ENCODE peak calls at places on chromosomes 6 and 20, in ten cellular contexts. One of them, this sample, is unnamed. For H3K36me3, the result is how much of the 10 kb centered on the place peaks cover.

GRCh38 chr6:87959083-87959482 is 88.6 kb upstream of the SPACA1 start:
- DNase-seq in brain microvascular endothelial cell: no peak
- DNase-seq in upper lobe of left lung: no peak
- DNase-seq in left ventricle myocardium inferior: no peak
- DNase-seq in hepatocyte: no peak
- DNase-seq in lung: no peak
- DNase-seq in CD8-positive, alpha-beta memory T cell: no peak
- DNase-seq in mesenchymal stem cell: no peak
- DNase-seq in heart left ventricle: no peak
- DNase-seq in CD8-positive, alpha-beta T cell: no peak
- DNase-seq in this sample: no peak

GRCh38 chr6:79269877-79270276 is 35.4 kb upstream of the HMGN3 start:
- DNase-seq in CD8-positive, alpha-beta memory T cell: no peak
- DNase-seq in left ventricle myocardium inferior: no peak
- DNase-seq in hepatocyte: peak
- DNase-seq in brain microvascular endothelial cell: peak
- DNase-seq in mesenchymal stem cell: peak
- DNase-seq in CD8-positive, alpha-beta T cell: no peak
- DNase-seq in lung: no peak
- DNase-seq in upper lobe of left lung: no peak
- DNase-seq in heart left ventricle: no peak
- DNase-seq in this sample: no peak

GRCh38 chr6:109094351-109095035 is at the start of gene SESN1:
- DNase-seq in heart left ventricle: peak
- DNase-seq in left ventricle myocardium inferior: peak
- DNase-seq in CD8-positive, alpha-beta T cell: peak
- DNase-seq in brain microvascular endothelial cell: peak
- DNase-seq in hepatocyte: peak
- DNase-seq in CD8-positive, alpha-beta memory T cell: peak
- DNase-seq in upper lobe of left lung: peak
- DNase-seq in lung: peak
- DNase-seq in mesenchymal stem cell: peak
- DNase-seq in this sample: peak

GRCh38 chr6:104788400-104788799 is 71.3 kb downstream of the HACE1 start:
- DNase-seq in brain microvascular endothelial cell: no peak
- DNase-seq in lung: no peak
- DNase-seq in heart left ventricle: no peak
- DNase-seq in mesenchymal stem cell: peak
- DNase-seq in left ventricle myocardium inferior: no peak
- DNase-seq in hepatocyte: no peak
- DNase-seq in CD8-positive, alpha-beta T cell: no peak
- DNase-seq in CD8-positive, alpha-beta memory T cell: no peak
- DNase-seq in upper lobe of left lung: no peak
- DNase-seq in this sample: peak

GRCh38 chr20:14838663-14839650 is 501.5 kb upstream of the FLRT3 start:
- DNase-seq in upper lobe of left lung: no peak
- DNase-seq in lung: no peak
- DNase-seq in hepatocyte: peak
- DNase-seq in heart left ventricle: no peak
- DNase-seq in left ventricle myocardium inferior: no peak
- DNase-seq in CD8-positive, alpha-beta T cell: no peak
- DNase-seq in CD8-positive, alpha-beta memory T cell: no peak
- DNase-seq in brain microvascular endothelial cell: no peak
- DNase-seq in mesenchymal stem cell: no peak
- DNase-seq in this sample: no peak

GRCh38 chr6:157811476-157812173 is 11.4 kb upstream of the SNX9 start:
- DNase-seq in brain microvascular endothelial cell: peak
- DNase-seq in lung: no peak
- DNase-seq in mesenchymal stem cell: no peak
- DNase-seq in CD8-positive, alpha-beta memory T cell: no peak
- DNase-seq in left ventricle myocardium inferior: no peak
- DNase-seq in hepatocyte: no peak
- DNase-seq in heart left ventricle: no peak
- DNase-seq in CD8-positive, alpha-beta T cell: no peak
- DNase-seq in upper lobe of left lung: no peak
- DNase-seq in this sample: no peak

GRCh38 chr6:36856277-36856676 is 17.0 kb upstream of the CPNE5 start:
- DNase-seq in left ventricle myocardium inferior: peak
- DNase-seq in heart left ventricle: peak
- DNase-seq in hepatocyte: no peak
- DNase-seq in CD8-positive, alpha-beta memory T cell: no peak
- DNase-seq in CD8-positive, alpha-beta T cell: no peak
- DNase-seq in mesenchymal stem cell: no peak
- DNase-seq in brain microvascular endothelial cell: no peak
- DNase-seq in upper lobe of left lung: no peak
- DNase-seq in lung: no peak
- DNase-seq in this sample: no peak

GRCh38 chr20:46642265-46642942 is 8.9 kb downstream of the SLC13A3 start:
- DNase-seq in CD8-positive, alpha-beta memory T cell: no peak
- DNase-seq in brain microvascular endothelial cell: no peak
- DNase-seq in upper lobe of left lung: no peak
- DNase-seq in lung: no peak
- DNase-seq in CD8-positive, alpha-beta T cell: no peak
- DNase-seq in hepatocyte: no peak
- DNase-seq in heart left ventricle: peak
- DNase-seq in left ventricle myocardium inferior: no peak
- DNase-seq in mesenchymal stem cell: no peak
- DNase-seq in this sample: no peak

GRCh38 chr6:114785235-114786127 is 442.7 kb upstream of the HS3ST5 start:
- DNase-seq in hepatocyte: no peak
- DNase-seq in CD8-positive, alpha-beta T cell: no peak
- DNase-seq in lung: no peak
- DNase-seq in heart left ventricle: no peak
- DNase-seq in mesenchymal stem cell: no peak
- DNase-seq in brain microvascular endothelial cell: no peak
- DNase-seq in upper lobe of left lung: no peak
- DNase-seq in left ventricle myocardium inferior: no peak
- DNase-seq in CD8-positive, alpha-beta memory T cell: no peak
- DNase-seq in this sample: peak

GRCh38 chr6:81636930-81637568 is 115.4 kb downstream of the TENT5A start:
- DNase-seq in heart left ventricle: no peak
- DNase-seq in CD8-positive, alpha-beta memory T cell: no peak
- DNase-seq in upper lobe of left lung: no peak
- DNase-seq in lung: no peak
- DNase-seq in left ventricle myocardium inferior: no peak
- DNase-seq in hepatocyte: no peak
- DNase-seq in brain microvascular endothelial cell: no peak
- DNase-seq in CD8-positive, alpha-beta T cell: no peak
- DNase-seq in mesenchymal stem cell: no peak
- DNase-seq in this sample: no peak

GRCh38 chr20:46253391-46253790 is 54.9 kb downstream of the CDH22 start:
- DNase-seq in lung: no peak
- DNase-seq in mesenchymal stem cell: no peak
- DNase-seq in upper lobe of left lung: no peak
- DNase-seq in CD8-positive, alpha-beta memory T cell: no peak
- DNase-seq in heart left ventricle: no peak
- DNase-seq in CD8-positive, alpha-beta T cell: no peak
- DNase-seq in hepatocyte: no peak
- DNase-seq in left ventricle myocardium inferior: no peak
- DNase-seq in brain microvascular endothelial cell: no peak
- DNase-seq in this sample: no peak

GRCh38 chr20:47951521-47951951 is 166.3 kb upstream of the SULF2 start:
- DNase-seq in mesenchymal stem cell: peak
- DNase-seq in lung: no peak
- DNase-seq in CD8-positive, alpha-beta memory T cell: no peak
- DNase-seq in brain microvascular endothelial cell: no peak
- DNase-seq in CD8-positive, alpha-beta T cell: no peak
- DNase-seq in left ventricle myocardium inferior: no peak
- DNase-seq in hepatocyte: no peak
- DNase-seq in heart left ventricle: no peak
- DNase-seq in upper lobe of left lung: no peak
- DNase-seq in this sample: no peak

GRCh38 chr20:11581271-11581670 is 336.4 kb upstream of the BTBD3 start:
- DNase-seq in brain microvascular endothelial cell: no peak
- DNase-seq in mesenchymal stem cell: no peak
- DNase-seq in left ventricle myocardium inferior: no peak
- DNase-seq in hepatocyte: no peak
- DNase-seq in heart left ventricle: no peak
- DNase-seq in lung: no peak
- DNase-seq in CD8-positive, alpha-beta memory T cell: no peak
- DNase-seq in upper lobe of left lung: no peak
- DNase-seq in CD8-positive, alpha-beta T cell: no peak
- DNase-seq in this sample: no peak

GRCh38 chr6:100493206-100493888 is 28.6 kb upstream of the SIM1 start:
- DNase-seq in heart left ventricle: no peak
- DNase-seq in CD8-positive, alpha-beta memory T cell: no peak
- DNase-seq in lung: no peak
- DNase-seq in mesenchymal stem cell: no peak
- DNase-seq in hepatocyte: peak
- DNase-seq in brain microvascular endothelial cell: no peak
- DNase-seq in left ventricle myocardium inferior: no peak
- DNase-seq in upper lobe of left lung: no peak
- DNase-seq in CD8-positive, alpha-beta T cell: no peak
- DNase-seq in this sample: no peak

DNA sequence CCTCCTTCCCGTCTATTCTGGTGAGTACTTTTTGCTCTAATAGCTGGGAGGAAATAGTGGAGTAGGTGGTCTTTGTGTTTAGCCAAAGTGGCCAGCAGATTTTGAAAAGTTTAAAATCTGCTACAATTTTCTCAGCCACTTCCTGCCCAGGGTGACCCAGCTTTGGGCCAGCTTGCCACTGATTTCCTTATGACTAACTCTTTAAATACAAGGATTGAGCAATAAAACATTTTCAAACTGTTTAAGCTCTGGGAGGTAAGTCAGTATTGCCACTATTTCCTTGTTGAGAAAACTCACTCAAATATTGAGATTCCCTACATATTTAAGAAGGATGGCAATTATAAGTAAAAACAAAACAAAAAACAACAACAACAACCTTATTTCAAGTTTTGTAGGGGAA is 54.5 kb downstream of the TRMT11 start:
- DNase-seq in hepatocyte: peak
- DNase-seq in mesenchymal stem cell: peak
- DNase-seq in brain microvascular endothelial cell: peak
- DNase-seq in upper lobe of left lung: peak
- DNase-seq in heart left ventricle: no peak
- DNase-seq in CD8-positive, alpha-beta T cell: no peak
- DNase-seq in lung: peak
- DNase-seq in CD8-positive, alpha-beta memory T cell: no peak
- DNase-seq in left ventricle myocardium inferior: no peak
- DNase-seq in this sample: no peak
- H3K36me3 ChIP-seq in hepatocyte: under half
- H3K36me3 ChIP-seq in mesenchymal stem cell: under half
- H3K36me3 ChIP-seq in brain microvascular endothelial cell: under half
- H3K36me3 ChIP-seq in upper lobe of left lung: under half
- H3K36me3 ChIP-seq in heart left ventricle: under half
- H3K36me3 ChIP-seq in CD8-positive, alpha-beta T cell: under half
- H3K36me3 ChIP-seq in lung: under half
- H3K36me3 ChIP-seq in CD8-positive, alpha-beta memory T cell: under half
- H3K36me3 ChIP-seq in left ventricle myocardium inferior: under half
- H3K36me3 ChIP-seq in this sample: under half

GRCh38 chr6:32852844-32853540 is 512 bp downstream of the TAP1 start:
- DNase-seq in left ventricle myocardium inferior: peak
- DNase-seq in upper lobe of left lung: peak
- DNase-seq in CD8-positive, alpha-beta memory T cell: peak
- DNase-seq in hepatocyte: peak
- DNase-seq in lung: peak
- DNase-seq in CD8-positive, alpha-beta T cell: no peak
- DNase-seq in mesenchymal stem cell: peak
- DNase-seq in brain microvascular endothelial cell: peak
- DNase-seq in heart left ventricle: peak
- DNase-seq in this sample: peak

GRCh38 chr6:32849126-32849525 is 4.4 kb downstream of the TAP1 start:
- DNase-seq in hepatocyte: no peak
- DNase-seq in CD8-positive, alpha-beta T cell: no peak
- DNase-seq in mesenchymal stem cell: no peak
- DNase-seq in brain microvascular endothelial cell: no peak
- DNase-seq in lung: no peak
- DNase-seq in CD8-positive, alpha-beta memory T cell: no peak
- DNase-seq in upper lobe of left lung: no peak
- DNase-seq in heart left ventricle: no peak
- DNase-seq in left ventricle myocardium inferior: no peak
- DNase-seq in this sample: no peak

GRCh38 chr6:32852018-32852843 is 1.3 kb downstream of the TAP1 start:
- DNase-seq in brain microvascular endothelial cell: no peak
- DNase-seq in CD8-positive, alpha-beta T cell: no peak
- DNase-seq in mesenchymal stem cell: no peak
- DNase-seq in hepatocyte: no peak
- DNase-seq in left ventricle myocardium inferior: peak
- DNase-seq in lung: no peak
- DNase-seq in heart left ventricle: peak
- DNase-seq in CD8-positive, alpha-beta memory T cell: no peak
- DNase-seq in upper lobe of left lung: peak
- DNase-seq in this sample: no peak

GRCh38 chr6:32853541-32854375 is at the start of the genes PSMB9 and TAP1:
- DNase-seq in lung: peak
- DNase-seq in hepatocyte: peak
- DNase-seq in brain microvascular endothelial cell: peak
- DNase-seq in heart left ventricle: peak
- DNase-seq in CD8-positive, alpha-beta memory T cell: peak
- DNase-seq in mesenchymal stem cell: peak
- DNase-seq in CD8-positive, alpha-beta T cell: peak
- DNase-seq in upper lobe of left lung: peak
- DNase-seq in left ventricle myocardium inferior: peak
- DNase-seq in this sample: peak

GRCh38 chr6:32851025-32851424 is 2.5 kb downstream of the TAP1 start:
- DNase-seq in hepatocyte: no peak
- DNase-seq in CD8-positive, alpha-beta T cell: no peak
- DNase-seq in lung: no peak
- DNase-seq in CD8-positive, alpha-beta memory T cell: no peak
- DNase-seq in brain microvascular endothelial cell: no peak
- DNase-seq in upper lobe of left lung: no peak
- DNase-seq in mesenchymal stem cell: no peak
- DNase-seq in heart left ventricle: no peak
- DNase-seq in left ventricle myocardium inferior: no peak
- DNase-seq in this sample: no peak
- H3K36me3 ChIP-seq in hepatocyte: under half
- H3K36me3 ChIP-seq in CD8-positive, alpha-beta T cell: under half
- H3K36me3 ChIP-seq in lung: under half
- H3K36me3 ChIP-seq in CD8-positive, alpha-beta memory T cell: half or more
- H3K36me3 ChIP-seq in brain microvascular endothelial cell: under half
- H3K36me3 ChIP-seq in upper lobe of left lung: under half
- H3K36me3 ChIP-seq in mesenchymal stem cell: under half
- H3K36me3 ChIP-seq in heart left ventricle: half or more
- H3K36me3 ChIP-seq in left ventricle myocardium inferior: half or more
- H3K36me3 ChIP-seq in this sample: under half

GRCh38 chr6:7215140-7215539 is 97.9 kb downstream of the SSR1 start:
- DNase-seq in CD8-positive, alpha-beta memory T cell: no peak
- DNase-seq in mesenchymal stem cell: peak
- DNase-seq in left ventricle myocardium inferior: no peak
- DNase-seq in brain microvascular endothelial cell: peak
- DNase-seq in hepatocyte: no peak
- DNase-seq in lung: no peak
- DNase-seq in heart left ventricle: no peak
- DNase-seq in CD8-positive, alpha-beta T cell: no peak
- DNase-seq in upper lobe of left lung: no peak
- DNase-seq in this sample: no peak
- H3K36me3 ChIP-seq in CD8-positive, alpha-beta memory T cell: under half
- H3K36me3 ChIP-seq in mesenchymal stem cell: under half
- H3K36me3 ChIP-seq in left ventricle myocardium inferior: half or more
- H3K36me3 ChIP-seq in brain microvascular endothelial cell: under half
- H3K36me3 ChIP-seq in hepatocyte: under half
- H3K36me3 ChIP-seq in lung: under half
- H3K36me3 ChIP-seq in heart left ventricle: half or more
- H3K36me3 ChIP-seq in CD8-positive, alpha-beta T cell: half or more
- H3K36me3 ChIP-seq in upper lobe of left lung: under half
- H3K36me3 ChIP-seq in this sample: under half

DNA sequence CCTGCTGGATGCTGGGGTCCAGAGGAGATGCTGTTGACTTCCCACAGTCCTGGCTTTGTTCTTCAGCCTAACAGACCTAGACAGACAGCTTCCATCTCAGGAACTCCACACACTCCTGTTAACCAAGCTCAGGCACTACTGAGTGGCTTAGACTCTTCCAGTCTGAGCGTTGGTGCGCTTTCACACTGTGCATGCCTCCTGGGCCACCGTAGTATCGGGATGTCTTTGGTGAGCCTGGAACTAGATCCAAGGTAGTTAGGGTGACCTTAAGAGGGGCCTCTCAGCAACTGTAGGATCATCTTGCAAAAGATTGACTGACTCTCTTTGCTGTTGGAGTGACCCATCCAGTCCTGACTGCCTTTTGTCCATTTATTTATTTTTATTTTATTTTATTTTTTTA is 10.1 kb downstream of the SCAND1 start:
- DNase-seq in hepatocyte: no peak
- DNase-seq in CD8-positive, alpha-beta T cell: no peak
- DNase-seq in mesenchymal stem cell: no peak
- DNase-seq in CD8-positive, alpha-beta memory T cell: no peak
- DNase-seq in brain microvascular endothelial cell: no peak
- DNase-seq in upper lobe of left lung: no peak
- DNase-seq in left ventricle myocardium inferior: no peak
- DNase-seq in heart left ventricle: no peak
- DNase-seq in lung: no peak
- DNase-seq in this sample: no peak
- H3K36me3 ChIP-seq in hepatocyte: under half
- H3K36me3 ChIP-seq in CD8-positive, alpha-beta T cell: under half
- H3K36me3 ChIP-seq in mesenchymal stem cell: under half
- H3K36me3 ChIP-seq in CD8-positive, alpha-beta memory T cell: under half
- H3K36me3 ChIP-seq in brain microvascular endothelial cell: under half
- H3K36me3 ChIP-seq in upper lobe of left lung: under half
- H3K36me3 ChIP-seq in left ventricle myocardium inferior: half or more
- H3K36me3 ChIP-seq in heart left ventricle: half or more
- H3K36me3 ChIP-seq in lung: under half
- H3K36me3 ChIP-seq in this sample: under half